ENCODE peak calls at places on chromosomes 16 and 17, in four cellular contexts. Z is GM12878, H is PC-9, A is GM23248. L is an unnamed sample.

GRCh38 chr17:71472809-71473789 is 647.7 kb upstream of the SOX9 start:
- DNase-seq in A (peak; percentile 79), H (peak; percentile 18), Z (no peak), L (peak; percentile 84)

GRCh38 chr16:50416388-50416787 is 47.6 kb upstream of the BRD7 start:
- DNase-seq in H (no peak), A (peak; percentile 7), Z (no peak), L (no peak)

GRCh38 chr17:44220211-44221071 is 966 bp upstream of the UBTF start:
- DNase-seq in A (peak; percentile 80), Z (no peak), H (peak; percentile 26), L (peak; percentile 61)

GRCh38 chr17:14730821-14731220 is 429.9 kb downstream of the HS3ST3B1 start:
- DNase-seq in A (no peak), Z (no peak), H (no peak), L (no peak)

GRCh38 chr16:60905806-60906205 is 1130.4 kb downstream of the CDH8 start:
- DNase-seq in H (no peak), Z (no peak), A (no peak), L (no peak)

GRCh38 chr16:1119129-1119528 is 23.1 kb upstream of the C1QTNF8 start:
- DNase-seq in H (no peak), A (no peak), Z (no peak), L (no peak)

GRCh38 chr16:79601092-79601977 is 798 bp upstream of the MAF start:
- DNase-seq in Z (no peak), A (peak; percentile 36), H (no peak), L (peak; percentile 52)

GRCh38 chr16:10419701-10420100 is 33.8 kb downstream of the ATF7IP2 start:
- DNase-seq in H (no peak), A (no peak), Z (no peak), L (no peak)

GRCh38 chr17:70329751-70330150 is 160.4 kb downstream of the KCNJ2 start:
- DNase-seq in Z (no peak), A (no peak), H (no peak), L (no peak)

GRCh38 chr17:72139213-72139612 is 18.4 kb downstream of the SOX9 start:
- DNase-seq in H (no peak), A (peak; percentile 81), Z (no peak), L (no peak)

GRCh38 chr16:73019456-73020362 is 28.2 kb downstream of the ZFHX3 start:
- DNase-seq in A (peak; percentile 62), Z (no peak), H (peak; percentile 46), L (no peak)

GRCh38 chr17:7579839-7580630 is 597 bp downstream of the CD68 start:
- DNase-seq in A (no peak), H (no peak), Z (no peak), L (no peak)

GRCh38 chr16:49282690-49283375 is 1.2 kb upstream of the CBLN1 start:
- DNase-seq in A (no peak), H (no peak), Z (no peak), L (peak; percentile 85)

GRCh38 chr17:48492401-48493298 is 38.2 kb downstream of the HOXB1 start:
- DNase-seq in Z (no peak), H (peak; percentile 59), A (peak; percentile 86), L (peak; percentile 72)

GRCh38 chr17:2777242-2777867 is 18.9 kb upstream of the RAP1GAP2 start:
- DNase-seq in A (no peak), H (no peak), Z (no peak), L (peak; percentile 71)
- TF ChIP-seq EZH2 in A (peak; percentile 95), H (no peak), Z (no peak), L (no peak)

DNA sequence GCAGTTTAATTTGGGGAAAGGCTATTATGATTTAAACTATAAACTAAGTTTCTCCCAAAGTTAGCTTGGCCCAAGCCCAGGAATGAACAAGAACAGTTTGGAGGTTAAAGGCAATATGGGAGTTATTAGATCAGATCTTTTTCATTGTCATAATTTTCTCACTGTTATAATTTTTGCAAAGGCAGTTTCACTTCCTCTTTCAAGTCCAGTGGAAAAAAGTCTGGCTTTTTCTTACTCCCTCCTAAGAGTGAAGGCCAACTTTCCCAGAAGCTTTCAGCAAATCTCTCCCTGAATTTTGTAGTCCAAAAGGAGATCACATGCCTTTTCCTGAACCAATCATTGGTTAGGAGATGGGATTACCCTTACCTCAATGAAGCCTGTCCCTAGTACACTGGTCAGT is 9.1 kb upstream of the BLMH start:
- DNase-seq in A (no peak), Z (no peak), H (no peak), L (no peak)
- H2AFZ ChIP-seq in A (no peak overlapping the region), Z (no peak overlapping the region), H (no peak overlapping the region), L (peak overlapping the region; percentile 32)

DNA sequence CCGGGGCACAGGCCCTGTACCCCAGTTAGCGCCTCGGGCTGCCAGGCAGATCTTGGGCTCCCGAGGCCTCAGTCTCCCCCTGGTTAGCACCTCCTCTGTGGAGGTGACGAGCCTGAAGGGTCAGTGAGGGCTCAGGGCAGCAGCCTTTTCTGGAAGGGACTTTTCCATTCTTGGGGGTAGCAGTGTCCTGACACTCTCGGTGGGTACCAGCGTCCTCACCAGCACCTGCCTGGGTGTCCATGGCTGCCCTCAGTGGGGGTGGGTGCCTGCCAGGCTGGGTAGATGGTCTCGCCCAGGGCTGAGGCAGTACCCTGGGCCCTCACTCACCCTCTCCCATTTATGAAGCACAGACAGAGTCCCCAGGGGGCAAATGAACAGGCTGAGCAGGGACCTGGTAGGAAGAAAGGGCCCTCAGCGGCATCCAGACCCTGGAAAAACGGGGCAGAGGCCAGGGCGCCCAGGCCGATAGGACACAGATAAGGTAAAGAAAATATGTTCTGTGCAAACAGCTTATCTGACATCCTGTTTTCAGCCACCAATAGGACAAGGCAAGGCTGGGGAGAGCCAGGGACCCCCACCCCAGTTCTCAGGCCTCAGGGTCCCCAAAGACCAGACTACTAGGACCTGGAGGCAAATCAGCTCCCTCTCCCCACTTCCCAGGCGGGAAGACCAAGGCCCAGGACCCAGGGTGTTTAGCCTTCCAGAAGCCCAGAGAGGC is 50.9 kb downstream of the ZFPM1 start:
- DNase-seq in Z (no peak), A (no peak), H (no peak), L (no peak)
- H3K4me1 ChIP-seq in Z (no peaks in the 10 kb centered on the region), A (no peaks in the 10 kb centered on the region), H (no peaks in the 10 kb centered on the region), L (no peaks in the 10 kb centered on the region)

DNA sequence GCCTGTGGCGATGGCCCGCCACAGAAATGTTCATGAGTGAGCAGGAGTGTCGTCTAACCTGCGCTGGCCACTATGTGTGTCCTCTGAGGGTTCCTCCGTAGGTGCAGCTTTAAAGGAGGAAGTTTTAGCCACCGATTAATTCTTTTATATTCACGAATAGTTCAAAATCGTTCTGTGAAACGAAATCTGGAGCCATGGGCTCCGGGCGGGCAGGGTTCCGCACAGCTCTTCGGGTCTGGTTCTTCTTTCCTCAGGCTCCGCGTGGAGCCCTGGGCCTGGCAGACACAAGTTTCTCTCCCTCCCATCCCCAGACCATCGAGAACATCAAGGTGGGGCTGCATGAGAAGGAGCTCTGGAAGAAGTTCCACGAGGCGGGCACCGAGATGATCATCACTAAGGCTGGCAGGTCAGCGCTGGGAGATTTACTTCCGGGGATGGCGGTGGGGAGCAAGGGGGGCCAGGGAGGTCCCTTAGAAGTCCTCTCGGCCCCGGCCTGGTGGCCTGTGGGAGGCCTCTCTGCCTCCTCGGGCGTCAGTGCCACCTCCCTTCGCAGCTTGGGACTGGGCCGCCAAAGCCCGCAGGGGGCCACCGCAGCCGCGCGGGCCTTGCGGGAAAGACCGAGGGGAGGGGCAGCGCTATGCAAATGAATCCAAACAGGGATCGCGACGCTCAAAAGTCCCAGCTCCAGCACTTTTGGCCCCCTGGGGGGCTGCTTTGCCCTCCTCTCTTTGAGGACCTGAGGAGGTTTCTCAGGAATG is 5.2 kb downstream of the TBX4 start:
- DNase-seq in A (peak; percentile 23), H (no peak), Z (no peak), L (peak; percentile 71)
- TF ChIP-seq EZH2 in A (peak; percentile 94), H (no peak), Z (no peak), L (peak; percentile 91)

GRCh38 chr17:73958453-73958852 is 245.0 kb upstream of the RPL38 start:
- DNase-seq in A (no peak), H (no peak), Z (no peak), L (no peak)

GRCh38 chr17:73957564-73957963 is 245.9 kb upstream of the RPL38 start:
- DNase-seq in H (no peak), Z (no peak), A (no peak), L (no peak)

GRCh38 chr17:73955616-73956015 is 247.9 kb upstream of the RPL38 start:
- DNase-seq in H (no peak), A (no peak), Z (no peak), L (no peak)

GRCh38 chr17:73956169-73956568 is 247.3 kb upstream of the RPL38 start:
- DNase-seq in Z (no peak), A (no peak), H (no peak), L (no peak)

DNA sequence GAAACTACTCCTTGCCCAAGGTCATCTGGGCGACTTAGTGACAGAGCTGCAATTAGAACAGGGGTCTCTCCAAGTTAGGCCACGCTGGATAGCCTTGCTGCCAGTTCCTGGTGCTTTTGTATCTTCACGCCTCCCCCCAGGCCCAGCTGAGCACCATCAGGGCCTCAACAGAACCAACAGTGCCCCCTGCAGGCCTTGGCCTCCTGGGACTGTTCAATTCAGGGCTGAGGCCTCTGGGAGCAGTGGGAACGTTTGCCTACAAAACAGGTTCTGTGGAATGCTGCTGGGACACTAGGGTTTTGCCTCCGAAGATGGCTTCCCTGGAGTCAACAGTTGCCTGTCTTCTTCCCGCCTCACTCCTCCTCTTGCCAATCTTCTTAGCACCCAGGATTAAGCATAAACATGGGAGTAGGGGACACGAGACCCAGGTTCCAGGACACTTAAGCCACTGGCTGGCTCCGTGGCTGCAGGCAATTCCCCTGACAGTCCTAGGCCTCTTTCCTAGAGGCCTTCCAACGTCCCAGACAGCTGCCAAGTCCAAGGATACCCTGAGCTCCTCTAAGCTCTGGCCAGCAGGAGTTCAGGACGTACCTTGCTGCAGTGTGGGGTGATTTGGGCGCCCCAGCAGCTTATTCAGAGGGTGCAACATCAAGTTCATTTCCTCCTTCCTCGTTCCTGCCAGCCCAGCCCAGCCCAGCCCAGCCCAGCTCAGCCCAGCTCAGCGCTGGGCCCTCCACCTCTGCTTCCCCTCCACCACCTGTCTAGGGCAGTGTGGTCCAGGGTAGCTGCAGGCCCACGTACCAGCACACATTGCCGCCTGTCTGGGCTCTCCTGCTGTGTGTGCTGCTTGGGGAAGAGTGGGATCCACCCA is 246.6 kb upstream of the RPL38 start:
- DNase-seq in Z (no peak), A (peak; percentile 50), H (peak; percentile 6), L (peak; percentile 95)
- H2AFZ ChIP-seq in Z (no peak overlapping the region), A (no peak overlapping the region), H (no peak overlapping the region), L (peak overlapping the region; percentile 90)

DNA sequence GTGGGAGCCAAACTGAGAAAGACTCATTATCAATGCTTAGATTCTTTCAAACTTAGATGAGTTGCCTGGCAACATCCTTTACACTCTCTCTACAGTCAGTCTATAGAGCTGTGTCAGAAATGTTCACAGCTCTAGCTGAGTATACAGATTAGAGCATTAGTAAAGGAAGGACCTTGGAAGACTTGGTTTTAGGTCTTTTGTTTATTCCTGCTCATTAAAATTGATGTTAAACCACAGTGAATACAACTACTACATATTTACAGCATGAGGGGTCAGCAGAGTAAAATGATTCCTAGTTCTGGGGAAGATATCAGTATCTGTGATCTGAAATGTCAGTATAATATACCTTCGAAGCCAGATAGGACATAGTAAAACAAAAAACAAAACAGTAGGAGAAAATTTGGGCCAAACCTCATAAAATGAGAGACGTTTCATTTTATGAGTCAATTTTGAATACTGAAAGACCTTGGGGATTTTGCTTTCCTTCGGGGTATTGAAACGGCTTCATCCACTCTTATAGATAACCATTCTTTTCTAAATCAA is 186.0 kb downstream of the TANC2 start:
- DNase-seq in H (no peak), Z (no peak), A (peak; percentile 57), L (no peak)
- H3K4me1 ChIP-seq in H (no peaks in the 10 kb centered on the region), Z (no peaks in the 10 kb centered on the region), A (peaks cover 34% of the 10 kb centered on the region), L (peaks cover 31% of the 10 kb centered on the region)

L was measured in GM23338.